ENCODE peak calls at places on chromosomes 12 and 14, in five cellular contexts. J is adrenal gland, R is astrocyte, Y is tibial nerve, K is PC-3. A is an unnamed sample.

GRCh38 chr14:72788972-72789728 is 104.8 kb downstream of the DPF3 start:
- DNase-seq in J (no peak), Y (no peak), R (no peak), K (no peak), A (no peak)

GRCh38 chr12:19922687-19923086 is 445.6 kb upstream of the PDE3A start:
- DNase-seq in J (no peak), R (no peak), Y (no peak), K (peak; percentile 3), A (no peak)

GRCh38 chr12:31931796-31932715 is 27.2 kb upstream of the RESF1 start:
- DNase-seq in J (no peak), R (no peak), Y (no peak), K (no peak), A (no peak)

GRCh38 chr12:104712477-104712876 is 245.6 kb downstream of the SLC41A2 start:
- DNase-seq in K (no peak), J (no peak), R (peak; percentile 52), Y (no peak), A (no peak)

GRCh38 chr14:76950043-76951020 is 78.2 kb downstream of the IRF2BPL start:
- DNase-seq in K (peak; percentile 60), Y (no peak), R (peak; percentile 78), J (no peak), A (no peak)

GRCh38 chr14:96901227-96901626 is 104.0 kb downstream of the VRK1 start:
- DNase-seq in Y (no peak), J (no peak), R (no peak), K (no peak), A (no peak)

GRCh38 chr14:31025335-31026075 is at the start of gene AP4S1:
- DNase-seq in R (no peak), Y (no peak), J (peak; percentile 56), K (peak; percentile 13), A (peak; percentile 61)

GRCh38 chr12:67220065-67220464 is 49.1 kb upstream of the CAND1 start:
- DNase-seq in Y (no peak), J (peak; percentile 34), K (peak; percentile 62), R (no peak), A (no peak)

GRCh38 chr14:102050026-102050405 is 36.8 kb downstream of the HSP90AA1 start:
- DNase-seq in K (no peak), Y (no peak), R (no peak), J (no peak), A (no peak)

GRCh38 chr14:45261209-45261608 is 8.2 kb upstream of the MIS18BP1 start:
- DNase-seq in J (no peak), R (no peak), Y (no peak), K (no peak), A (no peak)

GRCh38 chr14:63473194-63473788 is 69.9 kb downstream of the PPP2R5E start:
- DNase-seq in J (no peak), R (no peak), Y (no peak), K (no peak), A (no peak)

GRCh38 chr12:105910030-105910429 is 228.7 kb downstream of the NUAK1 start:
- DNase-seq in R (peak; percentile 46), Y (no peak), J (no peak), K (no peak), A (no peak)

GRCh38 chr12:111597731-111598636 is 1.1 kb downstream of the ATXN2 start:
- DNase-seq in Y (no peak), R (no peak), K (peak; percentile 30), J (peak; percentile 64), A (peak; percentile 53)

GRCh38 chr12:63362801-63363200 is 211.8 kb upstream of the AVPR1A start:
- DNase-seq in J (no peak), Y (no peak), K (peak; percentile 16), R (peak; percentile 63), A (no peak)

GRCh38 chr14:85087201-85087600 is 442.7 kb upstream of the FLRT2 start:
- DNase-seq in K (peak; percentile 41), R (peak; percentile 47), J (no peak), Y (no peak), A (no peak)

GRCh38 chr12:84270470-84271140 is 642.0 kb downstream of the SLC6A15 start:
- DNase-seq in R (no peak), J (no peak), K (no peak), Y (peak; percentile 16), A (no peak)

GRCh38 chr14:61551419-61551818 is 143.9 kb upstream of the HIF1A start:
- DNase-seq in K (no peak), Y (no peak), J (no peak), R (no peak), A (no peak)

GRCh38 chr14:31258427-31259039 is 50.9 kb upstream of the HECTD1 start:
- DNase-seq in K (no peak), J (no peak), Y (no peak), R (no peak), A (no peak)

GRCh38 chr14:50061664-50062437 is 54.5 kb downstream of the VCPKMT start:
- DNase-seq in Y (no peak), J (peak; percentile 59), K (peak; percentile 63), R (peak; percentile 48), A (peak; percentile 45)

GRCh38 chr12:15712823-15713663 is 76.1 kb downstream of the EPS8 start:
- DNase-seq in J (no peak), K (no peak), Y (peak; percentile 49), R (no peak), A (peak; percentile 38)

GRCh38 chr14:36646664-36647416 is 14.8 kb upstream of the PAX9 start:
- DNase-seq in K (no peak), R (no peak), Y (no peak), J (no peak), A (no peak)

GRCh38 chr14:96631621-96632362 is 129.6 kb downstream of the PAPOLA start:
- DNase-seq in Y (no peak), J (no peak), K (no peak), R (no peak), A (no peak)

GRCh38 chr12:132384916-132385315 is 55.5 kb upstream of the GALNT9 start:
- DNase-seq in J (no peak), Y (no peak), K (no peak), R (no peak), A (no peak)

GRCh38 chr14:75711134-75711795 is 50.2 kb downstream of the TTLL5 start:
- DNase-seq in R (peak; percentile 57), J (peak; percentile 20), Y (no peak), K (peak; percentile 74), A (no peak)

GRCh38 chr14:64569108-64570045 is 19.6 kb downstream of the PPP1R36 start:
- DNase-seq in R (peak; percentile 64), J (peak; percentile 76), Y (peak; percentile 37), K (peak; percentile 63), A (no peak)

GRCh38 chr14:24565766-24566165 is 10.3 kb downstream of the CTSG start:
- DNase-seq in R (no peak), K (no peak), J (no peak), Y (no peak), A (no peak)

GRCh38 chr12:6820171-6820570 is 1.4 kb upstream of the GPR162 start:
- DNase-seq in J (no peak), R (no peak), K (no peak), Y (no peak), A (no peak)

GRCh38 chr12:6822461-6823135 is 977 bp downstream of the GPR162 start:
- DNase-seq in R (no peak), Y (no peak), J (no peak), K (no peak), A (no peak)

GRCh38 chr12:6823161-6824084 is 1.8 kb downstream of the GPR162 start:
- DNase-seq in R (no peak), J (no peak), Y (no peak), K (no peak), A (peak; percentile 30)

GRCh38 chr12:6821271-6821673 is 349 bp upstream of the GPR162 start:
- DNase-seq in J (peak; percentile 57), Y (no peak), R (peak; percentile 70), K (no peak), A (peak; percentile 37)

GRCh38 chr12:6821674-6822433 is at the start of gene GPR162:
- DNase-seq in Y (no peak), K (no peak), J (peak; percentile 56), R (peak; percentile 37), A (peak; percentile 79)
- H3K4me3 ChIP-seq in Y (peak within 1 kb of the TSS; percentile 39), K (no peak within 1 kb of the TSS), J (no peak within 1 kb of the TSS), R (peak within 1 kb of the TSS; percentile 51), A (peak within 1 kb of the TSS; percentile 17)

GRCh38 chr12:92073123-92073522 is 72.5 kb downstream of the BTG1 start:
- DNase-seq in K (no peak), Y (no peak), J (no peak), R (no peak), A (no peak)

GRCh38 chr12:92068441-92068840 is 77.2 kb downstream of the BTG1 start:
- DNase-seq in Y (no peak), J (no peak), K (peak; percentile 23), R (no peak), A (no peak)

GRCh38 chr12:92074889-92075288 is 70.8 kb downstream of the BTG1 start:
- DNase-seq in K (no peak), R (no peak), Y (no peak), J (no peak), A (no peak)

GRCh38 chr12:92070054-92070863 is 75.4 kb downstream of the BTG1 start:
- DNase-seq in K (no peak), Y (no peak), R (no peak), J (no peak), A (peak; percentile 83)

GRCh38 chr12:92070864-92071445 is 74.7 kb downstream of the BTG1 start:
- DNase-seq in Y (no peak), J (no peak), R (no peak), K (no peak), A (peak; percentile 77)
- H3K27ac ChIP-seq in Y (no peak overlapping the region), J (no peak overlapping the region), R (no peak overlapping the region), K (no peak overlapping the region), A (peak overlapping the region; percentile 94)

GRCh38 chr12:51238510-51239334 is at the start of gene DAZAP2:
- DNase-seq in Y (peak; percentile 88), K (peak; percentile 76), J (peak; percentile 98), R (peak; percentile 88), A (peak; percentile 98)
- TF ChIP-seq CTCF in Y (peak; percentile 47), K (no peak), J (peak; percentile 22), R (peak; percentile 9), A (no peak)

DNA sequence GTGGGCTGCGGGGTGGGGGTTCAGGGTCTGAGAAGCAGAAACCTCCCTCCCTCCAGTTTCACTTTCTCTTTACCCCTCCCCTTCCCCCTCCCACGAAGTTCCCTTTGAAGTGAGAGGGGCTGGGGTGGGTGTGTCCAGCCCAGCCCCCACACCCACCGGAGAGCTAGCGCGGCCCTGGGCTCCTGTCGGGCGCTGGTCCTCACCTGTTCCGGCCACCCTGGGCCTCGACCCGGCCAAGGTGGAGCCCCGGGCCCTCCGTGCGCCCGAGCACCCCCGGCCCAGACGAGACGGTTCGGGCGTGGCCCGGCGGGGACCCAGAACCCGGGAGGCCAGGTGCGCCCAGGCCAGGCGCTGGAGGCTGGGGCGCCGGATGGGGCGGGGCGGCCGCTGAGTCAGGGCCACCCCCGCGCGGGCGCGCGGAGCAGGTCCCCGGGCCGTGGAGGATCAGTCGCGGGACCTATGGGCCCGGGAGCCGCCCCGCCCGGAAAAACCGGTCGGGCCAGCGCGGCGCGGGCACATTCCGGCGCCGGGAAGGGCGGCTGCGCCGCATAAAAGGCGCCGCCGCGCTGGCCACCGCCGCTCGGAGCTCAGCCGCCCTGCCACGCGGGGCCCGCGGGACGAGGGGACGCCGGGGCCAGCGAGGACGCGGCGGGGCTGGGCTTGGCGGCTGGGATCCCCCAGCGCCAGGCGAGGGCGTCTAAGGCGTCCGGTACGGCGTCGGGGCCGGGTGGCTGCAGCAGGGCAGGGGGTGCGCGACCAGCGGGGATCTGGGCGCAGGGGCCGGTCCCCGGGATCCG is 21.6 kb upstream of the KIF26A start:
- DNase-seq in K (peak; percentile 83), J (no peak), Y (no peak), R (no peak), A (peak; percentile 72)
- H3K4me3 ChIP-seq in K (peak overlapping the region; percentile 78), J (no peak overlapping the region), Y (no peak overlapping the region), R (no peak overlapping the region), A (peak overlapping the region; percentile 69)

GRCh38 chr12:69732088-69732487 is 6.6 kb upstream of the RAB3IP start:
- DNase-seq in J (no peak), R (peak; percentile 55), K (peak; percentile 66), Y (no peak), A (no peak)
- H3K27ac ChIP-seq in J (no peak overlapping the region), R (no peak overlapping the region), K (no peak overlapping the region), Y (no peak overlapping the region), A (no peak overlapping the region)

A was measured in pancreas.